ENCODE peak calls at places on chromosomes 5 and 9, in eight cellular contexts. L is body of pancreas, D is SJSA1, J is transverse colon, B is pancreas, Q is psoas muscle, M is Panc1, U is mucosa of descending colon. S is an unnamed sample. For H3K4me1 and H3K9me3, the result is how much of the 10 kb centered on the place peaks cover.

GRCh38 chr5:7850533-7851239 is at the start of gene CFAP90:
- DNase-seq in L (peak), D (peak), J (peak), B (peak), Q (peak), M (no peak), U (peak), S (peak)

GRCh38 chr5:57299945-57300344 is 126.1 kb downstream of the GPBP1 start:
- DNase-seq in L (no peak), D (no peak), J (no peak), B (no peak), Q (no peak), M (no peak), U (no peak), S (no peak)

GRCh38 chr5:73663860-73664240 is 37.9 kb downstream of the ARHGEF28 start:
- DNase-seq in L (peak), D (no peak), J (no peak), B (peak), Q (no peak), M (no peak), U (no peak), S (no peak)

GRCh38 chr5:39073759-39074008 is 515 bp downstream of the RICTOR start:
- DNase-seq in L (no peak), D (no peak), J (no peak), B (peak), Q (no peak), M (no peak), U (peak), S (no peak)

GRCh38 chr5:168578506-168579205 is 512 bp downstream of the PANK3 start:
- DNase-seq in L (peak), D (peak), J (no peak), B (no peak), Q (no peak), M (peak), U (no peak), S (peak)

GRCh38 chr5:154038241-154038603 is 488 bp downstream of the FAM114A2 start:
- DNase-seq in L (peak), D (no peak), J (peak), B (peak), Q (no peak), M (no peak), U (no peak), S (peak)

GRCh38 chr9:75333624-75334023 is 245.3 kb downstream of the OSTF1 start:
- DNase-seq in L (no peak), D (no peak), J (no peak), B (no peak), Q (no peak), M (no peak), U (no peak), S (no peak)

GRCh38 chr9:38638881-38639576 is 18.6 kb upstream of the ANKRD18A start:
- DNase-seq in L (no peak), D (no peak), J (no peak), B (no peak), Q (no peak), M (no peak), U (no peak), S (no peak)

GRCh38 chr9:76756273-76756650 is 8.0 kb upstream of the PCA3 start:
- DNase-seq in L (no peak), D (no peak), J (peak), B (no peak), Q (peak), M (no peak), U (peak), S (peak)

GRCh38 chr5:157680239-157680638 is 8.9 kb downstream of the C5orf52 start:
- DNase-seq in L (no peak), D (peak), J (no peak), B (no peak), Q (no peak), M (no peak), U (no peak), S (no peak)

GRCh38 chr9:89154651-89155336 is 23.8 kb downstream of the SHC3 start:
- DNase-seq in L (no peak), D (no peak), J (no peak), B (no peak), Q (no peak), M (no peak), U (no peak), S (no peak)

GRCh38 chr5:34041247-34041972 is 1.6 kb downstream of the C1QTNF3 start:
- DNase-seq in L (no peak), D (no peak), J (no peak), B (no peak), Q (no peak), M (no peak), U (no peak), S (no peak)

GRCh38 chr9:133340256-133340655 is 4.3 kb upstream of the SURF6 start:
- DNase-seq in L (no peak), D (no peak), J (no peak), B (no peak), Q (no peak), M (no peak), U (peak), S (no peak)

GRCh38 chr9:113844466-113844865 is 31.6 kb upstream of the ZNF618 start:
- DNase-seq in L (no peak), D (no peak), J (no peak), B (no peak), Q (no peak), M (no peak), U (no peak), S (no peak)

GRCh38 chr9:128550226-128550625 is 2.2 kb upstream of the SPTAN1 start:
- DNase-seq in L (no peak), D (no peak), J (no peak), B (no peak), Q (no peak), M (no peak), U (no peak), S (no peak)

GRCh38 chr9:2359821-2360220 is 261.8 kb upstream of the VLDLR start:
- DNase-seq in L (no peak), D (no peak), J (no peak), B (no peak), Q (no peak), M (no peak), U (no peak), S (no peak)

GRCh38 chr9:21210311-21210710 is 3.4 kb upstream of the IFNA10 start:
- DNase-seq in L (no peak), D (no peak), J (no peak), B (no peak), Q (no peak), M (no peak), U (no peak), S (no peak)

GRCh38 chr5:141476132-141476909 is 555 bp downstream of the PCDHGC3 start:
- DNase-seq in L (peak), D (peak), J (peak), B (peak), Q (peak), M (peak), U (peak), S (no peak)

GRCh38 chr9:76321185-76321828 is 72.9 kb downstream of the RFK start:
- DNase-seq in L (no peak), D (peak), J (no peak), B (no peak), Q (no peak), M (no peak), U (no peak), S (no peak)

GRCh38 chr9:36398745-36399144 is 1.3 kb downstream of the RNF38 start:
- DNase-seq in L (no peak), D (no peak), J (no peak), B (no peak), Q (no peak), M (no peak), U (no peak), S (no peak)
- H3K4me1 ChIP-seq in L (under half), D (under half), J (under half), B (under half), Q (half or more), M (under half), U (under half), S (under half)

DNA sequence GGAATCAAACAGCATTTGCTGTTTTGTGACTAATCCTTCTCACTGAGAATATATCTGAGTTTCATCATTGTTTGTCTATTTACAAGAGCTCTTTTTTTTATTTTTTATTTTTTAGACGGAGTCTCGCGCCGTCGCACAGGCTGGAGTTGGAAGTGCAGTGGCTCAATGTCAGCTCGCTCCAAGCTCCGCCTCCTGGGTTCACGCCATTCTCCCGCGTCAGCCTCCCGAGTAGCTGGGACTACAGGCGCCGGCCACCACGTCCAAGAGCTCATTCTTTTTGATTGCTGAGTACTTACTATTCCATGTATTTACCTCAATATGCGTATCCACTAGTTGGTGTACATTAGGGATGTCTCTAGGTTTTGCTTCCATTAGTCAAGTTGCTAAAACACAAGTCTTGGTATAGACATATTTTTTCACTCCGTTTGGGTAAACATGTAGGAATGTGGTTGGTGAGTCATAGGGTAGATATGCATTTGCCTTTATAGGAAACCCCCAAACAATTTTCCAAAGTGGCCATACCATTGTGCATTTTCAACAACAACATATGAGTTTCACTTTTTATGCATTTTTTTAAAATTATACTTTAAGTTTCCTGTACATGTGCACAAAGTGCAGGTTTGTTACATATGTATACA is 1005.0 kb upstream of the CDH10 start:
- DNase-seq in L (no peak), D (no peak), J (no peak), B (no peak), Q (no peak), M (no peak), U (no peak), S (no peak)
- H3K9me3 ChIP-seq in L (under half), D (under half), J (under half), B (under half), Q (under half), M (under half), U (under half), S (under half)

GRCh38 chr5:138631204-138631928 is 56.2 kb upstream of the HSPA9 start:
- DNase-seq in L (no peak), D (no peak), J (no peak), B (no peak), Q (no peak), M (no peak), U (no peak), S (no peak)

GRCh38 chr5:138623053-138623452 is 47.9 kb upstream of the HSPA9 start:
- DNase-seq in L (peak), D (no peak), J (no peak), B (no peak), Q (no peak), M (no peak), U (no peak), S (no peak)

GRCh38 chr5:138629383-138629782 is 54.2 kb upstream of the HSPA9 start:
- DNase-seq in L (no peak), D (no peak), J (no peak), B (no peak), Q (no peak), M (no peak), U (no peak), S (no peak)

GRCh38 chr5:138622051-138622450 is 46.9 kb upstream of the HSPA9 start:
- DNase-seq in L (no peak), D (no peak), J (no peak), B (no peak), Q (no peak), M (no peak), U (no peak), S (no peak)

GRCh38 chr5:138626333-138626944 is 51.2 kb upstream of the HSPA9 start:
- DNase-seq in L (no peak), D (no peak), J (no peak), B (no peak), Q (no peak), M (no peak), U (no peak), S (no peak)
- H3K4me1 ChIP-seq in L (under half), D (under half), J (under half), B (under half), Q (under half), M (under half), U (under half), S (under half)

GRCh38 chr5:179079165-179079987 is 19.2 kb downstream of the ZNF354C start:
- DNase-seq in L (no peak), D (no peak), J (no peak), B (no peak), Q (no peak), M (no peak), U (no peak), S (no peak)

DNA sequence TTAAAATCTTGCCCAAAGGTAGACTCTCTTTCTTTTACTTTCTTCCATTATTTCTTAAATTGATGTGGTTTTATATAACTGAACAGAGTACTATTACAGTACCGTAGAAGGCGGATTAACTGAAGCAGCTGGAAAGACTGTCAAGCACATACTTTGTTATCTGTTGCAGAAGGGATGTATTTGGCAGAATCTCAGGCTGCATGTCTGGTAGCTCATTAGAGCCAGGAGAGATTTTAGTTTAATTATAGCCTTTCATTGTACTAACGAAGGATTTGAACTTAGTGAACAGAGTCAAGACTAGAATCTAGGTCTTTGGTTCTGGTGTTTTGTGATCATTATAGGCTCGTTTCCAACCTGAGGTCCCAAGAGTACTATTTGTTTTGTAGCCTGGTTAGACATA is 20.6 kb downstream of the ZNF354C start:
- DNase-seq in L (no peak), D (no peak), J (no peak), B (no peak), Q (no peak), M (no peak), U (no peak), S (no peak)
- H3K9me3 ChIP-seq in L (half or more), D (under half), J (half or more), B (under half), Q (half or more), M (half or more), U (half or more), S (under half)

GRCh38 chr5:151023651-151024050 is 3.3 kb downstream of the GPX3 start:
- DNase-seq in L (peak), D (no peak), J (peak), B (no peak), Q (peak), M (no peak), U (peak), S (no peak)

GRCh38 chr5:151023047-151023615 is 2.7 kb downstream of the GPX3 start:
- DNase-seq in L (peak), D (no peak), J (no peak), B (peak), Q (peak), M (no peak), U (no peak), S (no peak)

GRCh38 chr5:151020304-151021031 is at the start of gene GPX3:
- DNase-seq in L (peak), D (peak), J (peak), B (peak), Q (peak), M (no peak), U (peak), S (peak)

GRCh38 chr5:151022511-151023018 is 2.2 kb downstream of the GPX3 start:
- DNase-seq in L (peak), D (no peak), J (no peak), B (no peak), Q (no peak), M (no peak), U (no peak), S (no peak)

DNA sequence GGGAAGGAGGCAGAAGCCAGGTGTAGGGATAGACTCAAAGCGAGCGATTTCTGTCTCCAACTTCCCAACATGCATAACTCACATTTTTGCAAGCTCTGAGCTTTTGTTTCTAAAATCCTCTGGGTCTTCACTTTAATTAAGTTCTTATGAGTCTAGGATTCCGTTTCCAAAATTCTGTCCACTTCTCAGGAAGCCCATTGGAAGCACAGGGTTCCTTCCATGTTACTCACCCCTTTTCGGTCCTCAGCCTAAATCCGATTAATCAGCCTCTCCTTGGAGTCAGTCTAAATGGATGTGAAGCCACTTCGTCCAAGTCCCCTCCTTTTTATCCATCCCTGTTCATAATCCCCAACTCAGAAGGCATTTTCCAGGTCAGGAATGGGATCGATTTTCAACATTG is 1.4 kb downstream of the GPX3 start:
- DNase-seq in L (no peak), D (no peak), J (no peak), B (no peak), Q (no peak), M (no peak), U (no peak), S (no peak)
- H3K4me1 ChIP-seq in L (under half), D (under half), J (under half), B (under half), Q (half or more), M (under half), U (under half), S (under half)

GRCh38 chr5:32206053-32206452 is 31.9 kb upstream of the GOLPH3 start:
- DNase-seq in L (no peak), D (no peak), J (no peak), B (no peak), Q (no peak), M (no peak), U (no peak), S (no peak)
- H3K9me3 ChIP-seq in L (under half), D (under half), J (under half), B (under half), Q (under half), M (under half), U (under half), S (under half)

GRCh38 chr9:134442486-134443168 is 116.4 kb downstream of the RXRA start:
- DNase-seq in L (no peak), D (no peak), J (no peak), B (no peak), Q (peak), M (no peak), U (no peak), S (no peak)
- H3K4me1 ChIP-seq in L (under half), D (under half), J (under half), B (under half), Q (under half), M (under half), U (under half), S (under half)

GRCh38 chr5:80631277-80632259 is 22.9 kb upstream of the MSH3 start:
- DNase-seq in L (no peak), D (no peak), J (no peak), B (no peak), Q (no peak), M (no peak), U (no peak), S (no peak)

DNA sequence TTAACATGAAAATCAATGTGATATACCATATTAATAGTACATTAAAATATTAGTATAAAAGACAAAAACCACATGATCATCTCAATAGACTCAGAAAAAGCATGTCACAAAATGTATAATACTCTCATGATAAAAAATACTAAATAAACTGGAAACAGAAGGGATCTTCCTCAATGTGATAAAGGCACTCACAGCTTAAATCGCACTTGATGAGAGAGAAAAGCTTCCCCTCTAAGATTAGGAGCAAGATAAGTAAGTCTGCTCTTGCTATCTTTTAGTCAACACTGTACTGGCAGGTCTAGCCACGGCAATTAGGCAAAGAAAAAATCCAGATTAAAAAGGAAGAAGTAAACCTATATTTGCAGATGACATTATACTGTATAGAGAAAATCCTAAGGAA is 21.8 kb upstream of the MSH3 start:
- DNase-seq in L (no peak), D (no peak), J (no peak), B (no peak), Q (no peak), M (no peak), U (no peak), S (no peak)
- H3K9me3 ChIP-seq in L (under half), D (under half), J (under half), B (under half), Q (under half), M (under half), U (under half), S (under half)

S was measured in HAP-1.